ENCODE peak calls at places on chromosomes 13 and 19, in nine cellular contexts. S, N, J, A, B, R, W, H and X are unnamed samples.

GRCh38 chr13:106555631-106556328 is 12.2 kb downstream of the ARGLU1 start:
- DNase-seq in N (no peak), B (no peak), J (no peak), H (no peak), W (no peak), R (no peak), S (peak), A (no peak), X (no peak)

GRCh38 chr19:20167020-20167644 is at the start of gene ZNF486:
- DNase-seq in W (peak), H (peak), S (peak), B (peak), A (peak), N (no peak), R (peak), J (no peak), X (peak)

GRCh38 chr13:95185851-95186250 is 115.4 kb downstream of the ABCC4 start:
- DNase-seq in J (no peak), W (no peak), R (no peak), N (no peak), B (peak), S (no peak), A (no peak), H (peak), X (no peak)

GRCh38 chr13:20495087-20496023 is 30.3 kb downstream of the CRYL1 start:
- DNase-seq in H (peak), R (no peak), B (peak), J (peak), W (no peak), S (peak), A (no peak), N (peak), X (peak)

GRCh38 chr19:40445945-40446784 is 2.0 kb upstream of the SERTAD3 start:
- DNase-seq in W (no peak), A (no peak), R (no peak), H (no peak), S (no peak), N (no peak), B (no peak), J (no peak), X (no peak)

GRCh38 chr13:106241974-106242373 is 293.5 kb downstream of the EFNB2 start:
- DNase-seq in A (no peak), B (no peak), N (no peak), W (no peak), R (no peak), H (no peak), J (no peak), S (no peak), X (no peak)

GRCh38 chr19:2462635-2463421 is 6.1 kb upstream of the LMNB2 start:
- DNase-seq in W (peak), R (no peak), J (peak), S (peak), N (peak), B (no peak), A (peak), H (no peak), X (peak)

GRCh38 chr19:18683955-18684641 is 618 bp downstream of the CRTC1 start:
- DNase-seq in R (no peak), H (no peak), B (no peak), N (no peak), J (no peak), W (no peak), S (no peak), A (no peak), X (no peak)

GRCh38 chr19:23343434-23344010 is 51.7 kb downstream of the ZNF91 start:
- DNase-seq in N (no peak), J (no peak), H (no peak), B (no peak), R (no peak), W (no peak), A (no peak), S (no peak), X (no peak)

GRCh38 chr13:20457670-20458069 is 68.0 kb downstream of the CRYL1 start:
- DNase-seq in R (no peak), A (no peak), H (no peak), B (no peak), N (no peak), W (no peak), S (no peak), J (no peak), X (no peak)

GRCh38 chr19:29495971-29496441 is 29.8 kb upstream of the VSTM2B start:
- DNase-seq in A (no peak), S (no peak), J (no peak), N (no peak), H (no peak), W (no peak), R (no peak), B (no peak), X (no peak)

GRCh38 chr13:102405499-102406079 is 3.7 kb upstream of the FGF14 start:
- DNase-seq in A (no peak), H (peak), B (no peak), R (no peak), W (no peak), N (no peak), J (no peak), S (peak), X (peak)

GRCh38 chr13:50125556-50126377 is 110.5 kb downstream of the KCNRG start:
- DNase-seq in B (peak), H (peak), R (peak), N (peak), W (peak), A (peak), S (peak), J (peak), X (peak)

GRCh38 chr13:33349996-33350826 is 64.7 kb upstream of the STARD13 start:
- DNase-seq in J (no peak), R (no peak), W (peak), B (no peak), S (peak), N (no peak), H (no peak), A (peak), X (peak)

GRCh38 chr19:15954820-15955219 is 6.0 kb downstream of the OR10H4 start:
- DNase-seq in B (no peak), N (no peak), W (no peak), J (no peak), H (no peak), R (no peak), A (no peak), S (no peak), X (no peak)

GRCh38 chr19:6402834-6403608 is 10.1 kb upstream of the GTF2F1 start:
- DNase-seq in S (no peak), B (no peak), N (no peak), W (no peak), R (no peak), J (no peak), H (no peak), A (no peak), X (no peak)

GRCh38 chr13:51999525-51999924 is 11.7 kb downstream of the ATP7B start:
- DNase-seq in J (no peak), N (no peak), H (no peak), A (peak), R (no peak), W (no peak), B (no peak), S (no peak), X (no peak)

GRCh38 chr13:23462815-23463559 is 29.5 kb upstream of the SACS start:
- DNase-seq in A (no peak), S (no peak), J (no peak), W (no peak), N (no peak), H (no peak), R (no peak), B (no peak), X (no peak)